ENCODE peak calls at places on chromosomes 12 and 14, in five cellular contexts. D, M, Y, K and T are unnamed samples.

GRCh38 chr12:109432842-109433304 is 44.2 kb downstream of the KCTD10 start:
- DNase-seq in D (peak), M (peak), K (peak), Y (peak), T (peak)

GRCh38 chr14:81219210-81219820 is 1.4 kb downstream of the GTF2A1 start:
- DNase-seq in Y (peak), D (peak), M (peak), K (peak), T (peak)

GRCh38 chr14:61460853-61461611 is 139.7 kb downstream of the PRKCH start:
- DNase-seq in Y (no peak), D (no peak), K (no peak), M (no peak), T (no peak)

GRCh38 chr12:121443911-121444841 is 44.3 kb downstream of the RNF34 start:
- DNase-seq in M (no peak), Y (no peak), D (no peak), K (no peak), T (no peak)

GRCh38 chr14:74501135-74501614 is 7.6 kb downstream of the ISCA2 start:
- DNase-seq in M (peak), Y (no peak), K (peak), D (peak), T (peak)

GRCh38 chr12:19190292-19191031 is 60.9 kb downstream of the PLEKHA5 start:
- DNase-seq in M (peak), Y (no peak), D (no peak), K (no peak), T (no peak)

GRCh38 chr12:31369712-31370521 is 44.0 kb upstream of the SINHCAF start:
- DNase-seq in Y (no peak), K (no peak), M (peak), D (no peak), T (peak)

GRCh38 chr12:128008341-128008740 is 258.6 kb upstream of the TMEM132C start:
- DNase-seq in K (no peak), D (no peak), Y (no peak), M (peak), T (no peak)

GRCh38 chr14:90871605-90872233 is 55.5 kb upstream of the TTC7B start:
- DNase-seq in M (peak), K (no peak), Y (no peak), D (peak), T (no peak)

GRCh38 chr14:93184391-93185332 is at the start of the genes LYSET and MOAP1:
- DNase-seq in D (no peak), Y (peak), K (peak), M (peak), T (peak)

GRCh38 chr12:113240395-113240794 is 19.1 kb downstream of the TPCN1 start:
- DNase-seq in Y (no peak), K (no peak), D (no peak), M (no peak), T (no peak)

GRCh38 chr12:101773560-101774206 is 34.4 kb upstream of the SYCP3 start:
- DNase-seq in Y (peak), D (peak), M (peak), K (peak), T (peak)

GRCh38 chr14:59595071-59595470 is 18.5 kb upstream of the CCDC175 start:
- DNase-seq in Y (no peak), M (no peak), D (no peak), K (no peak), T (no peak)

GRCh38 chr12:75208851-75209781 is 523 bp downstream of the KCNC2 start:
- DNase-seq in Y (no peak), M (peak), K (no peak), D (peak), T (no peak)

GRCh38 chr12:120468846-120469449 is 600 bp downstream of the SRSF9 start:
- DNase-seq in K (peak), D (no peak), M (no peak), Y (peak), T (no peak)

GRCh38 chr14:61335049-61335448 is 13.7 kb downstream of the PRKCH start:
- DNase-seq in M (no peak), Y (no peak), K (no peak), D (no peak), T (no peak)

GRCh38 chr14:58832010-58832409 is 194.2 kb downstream of the DACT1 start:
- DNase-seq in M (no peak), Y (no peak), D (no peak), K (no peak), T (no peak)

GRCh38 chr14:104425763-104426691 is 153.5 kb upstream of the C14orf180 start:
- DNase-seq in M (no peak), Y (no peak), K (no peak), D (no peak), T (no peak)

GRCh38 chr14:66237701-66238100 is 248.5 kb upstream of the CCDC196 start:
- DNase-seq in D (no peak), K (no peak), M (no peak), Y (no peak), T (no peak)

GRCh38 chr12:19643635-19644034 is 204.3 kb downstream of the AEBP2 start:
- DNase-seq in M (peak), K (no peak), Y (no peak), D (peak), T (peak)

GRCh38 chr12:56081393-56082347 is 1.7 kb downstream of the ERBB3 start:
- DNase-seq in M (no peak), D (no peak), K (no peak), Y (no peak), T (no peak)

GRCh38 chr14:87097021-87097420 is 896.0 kb downstream of the GALC start:
- DNase-seq in K (no peak), M (no peak), Y (no peak), D (no peak), T (no peak)

GRCh38 chr12:40473979-40474378 is 218.3 kb upstream of the CNTN1 start:
- DNase-seq in M (no peak), D (no peak), Y (no peak), K (no peak), T (no peak)

GRCh38 chr12:15527201-15527782 is 205.0 kb downstream of the PTPRO start:
- DNase-seq in K (peak), Y (no peak), M (peak), D (peak), T (no peak)